ENCODE peak calls at places on chromosomes 13 and 19, in nine cellular contexts. F, A, L, I, X, E, T, N and R are unnamed samples.

GRCh38 chr19:40596608-40597328 is 4.4 kb upstream of the LTBP4 start:
- DNase-seq in F (peak; percentile 91), X (peak; percentile 43), I (peak; percentile 54), A (no peak), E (peak; percentile 53), L (peak; percentile 65), N (no peak), T (peak; percentile 86), R (peak; percentile 78)

GRCh38 chr19:28595722-28596121 is 617.2 kb downstream of the UQCRFS1 start:
- DNase-seq in N (no peak), E (no peak), A (no peak), T (no peak), I (no peak), X (no peak), L (no peak), F (no peak), R (no peak)

GRCh38 chr19:19558636-19559035 is 20.6 kb downstream of the CILP2 start:
- DNase-seq in A (no peak), X (no peak), E (no peak), T (no peak), F (no peak), N (no peak), L (no peak), I (no peak), R (no peak)

GRCh38 chr13:99136427-99136954 is 64.2 kb upstream of the UBAC2 start:
- DNase-seq in N (no peak), F (no peak), T (no peak), X (no peak), I (no peak), E (no peak), A (no peak), L (no peak), R (no peak)

GRCh38 chr13:27403727-27404385 is 20.6 kb upstream of the GTF3A start:
- DNase-seq in X (no peak), T (no peak), L (no peak), N (no peak), A (no peak), E (no peak), F (no peak), I (no peak), R (no peak)

GRCh38 chr19:24049537-24049936 is 37.5 kb upstream of the ZNF254 start:
- DNase-seq in F (no peak), A (no peak), T (no peak), X (no peak), L (no peak), E (no peak), N (no peak), I (no peak), R (no peak)

GRCh38 chr19:4318460-4318859 is 14.1 kb downstream of the FSD1 start:
- DNase-seq in N (no peak), X (no peak), E (no peak), F (no peak), I (no peak), A (no peak), L (no peak), T (no peak), R (no peak)

GRCh38 chr13:42860485-42860884 is 79.1 kb downstream of the FAM216B start:
- DNase-seq in T (no peak), X (no peak), E (no peak), N (no peak), I (no peak), F (no peak), L (no peak), A (no peak), R (no peak)

GRCh38 chr19:5170329-5170745 is 170.3 kb downstream of the PTPRS start:
- DNase-seq in L (no peak), E (no peak), I (no peak), T (peak; percentile 71), X (no peak), F (no peak), N (peak; percentile 40), A (no peak), R (peak; percentile 82)

GRCh38 chr13:110904748-110905147 is 10.1 kb downstream of the ANKRD10 start:
- DNase-seq in A (no peak), E (no peak), N (no peak), X (no peak), L (no peak), F (no peak), I (no peak), T (no peak), R (no peak)

GRCh38 chr19:2587001-2587719 is 111.2 kb downstream of the GADD45B start:
- DNase-seq in L (no peak), T (no peak), X (no peak), N (no peak), I (peak; percentile 38), F (peak; percentile 84), A (no peak), E (peak; percentile 48), R (peak; percentile 27)

GRCh38 chr19:57473646-57474045 is 3.7 kb downstream of the ZNF772 start:
- DNase-seq in I (peak; percentile 34), E (peak; percentile 21), A (no peak), L (peak; percentile 11), T (no peak), X (peak; percentile 41), F (no peak), N (no peak), R (no peak)

GRCh38 chr13:75316427-75316826 is 165.5 kb downstream of the TBC1D4 start:
- DNase-seq in A (no peak), N (no peak), X (peak; percentile 21), E (peak; percentile 50), I (peak; percentile 29), L (peak; percentile 56), T (no peak), F (no peak), R (no peak)

GRCh38 chr19:3403489-3404323 is 37.3 kb downstream of the NFIC start:
- DNase-seq in F (peak; percentile 97), N (no peak), T (peak; percentile 93), I (peak; percentile 99), X (peak; percentile 83), A (peak; percentile 76), E (peak; percentile 97), L (peak; percentile 96), R (no peak)

GRCh38 chr13:57632276-57633140 is 964 bp downstream of the PCDH17 start:
- DNase-seq in F (no peak), I (peak; percentile 31), E (no peak), N (no peak), A (no peak), T (peak; percentile 60), L (no peak), X (no peak), R (peak; percentile 51)

GRCh38 chr19:5993516-5994406 is 15.8 kb upstream of the RANBP3 start:
- DNase-seq in X (no peak), E (peak; percentile 27), A (no peak), L (no peak), I (peak; percentile 27), N (no peak), F (no peak), T (peak; percentile 82), R (no peak)

GRCh38 chr19:38483016-38483630 is 49.6 kb downstream of the RYR1 start:
- DNase-seq in F (no peak), A (no peak), T (no peak), I (no peak), L (no peak), N (no peak), X (no peak), E (no peak), R (no peak)

GRCh38 chr19:6947745-6948144 is 60.4 kb downstream of the ADGRE1 start:
- DNase-seq in E (peak; percentile 2), X (no peak), F (no peak), T (no peak), A (no peak), N (no peak), L (peak; percentile 74), I (peak; percentile 2), R (no peak)

GRCh38 chr13:51764184-51765141 is 39.5 kb downstream of the DHRS12 start:
- DNase-seq in I (peak; percentile 92), T (no peak), E (peak; percentile 81), F (peak; percentile 95), A (peak; percentile 10), N (peak; percentile 29), X (peak; percentile 53), L (peak; percentile 82), R (no peak)

GRCh38 chr19:18941628-18942354 is 774 bp upstream of the HOMER3 start:
- DNase-seq in E (peak; percentile 17), F (no peak), A (no peak), X (no peak), L (no peak), N (no peak), I (no peak), T (no peak), R (peak; percentile 44)

GRCh38 chr19:5632241-5632612 is 9.3 kb downstream of the SAFB start:
- DNase-seq in E (no peak), F (no peak), N (no peak), T (no peak), I (no peak), X (no peak), L (no peak), A (no peak), R (no peak)

GRCh38 chr13:109243311-109243951 is 543.0 kb downstream of the IRS2 start:
- DNase-seq in N (no peak), X (peak; percentile 88), F (no peak), L (peak; percentile 93), I (peak; percentile 83), E (peak; percentile 95), A (peak; percentile 1), T (no peak), R (no peak)

GRCh38 chr13:76049397-76049746 is 413.2 kb downstream of the LMO7 start:
- DNase-seq in T (no peak), N (no peak), E (no peak), L (no peak), X (no peak), A (no peak), F (no peak), I (no peak), R (no peak)

GRCh38 chr13:36344886-36345437 is 1.2 kb downstream of the SPART start:
- DNase-seq in I (no peak), F (no peak), T (no peak), E (peak; percentile 31), N (no peak), X (peak; percentile 32), L (no peak), A (peak; percentile 50), R (no peak)

GRCh38 chr13:51858433-51859247 is 3.1 kb upstream of the CCDC70 start:
- DNase-seq in A (no peak), L (peak; percentile 9), N (no peak), E (peak; percentile 12), F (no peak), X (no peak), I (no peak), T (no peak), R (no peak)

GRCh38 chr19:15623711-15624318 is 8.8 kb downstream of the CYP4F8 start:
- DNase-seq in X (no peak), N (no peak), T (no peak), E (no peak), L (no peak), F (peak; percentile 54), A (no peak), I (no peak), R (peak; percentile 50)

GRCh38 chr19:53865523-53865917 is 2.2 kb upstream of the MYADM start:
- DNase-seq in N (no peak), A (no peak), E (no peak), F (no peak), L (no peak), I (no peak), T (no peak), X (no peak), R (no peak)

GRCh38 chr19:45973564-45974338 is at the start of gene NOVA2:
- DNase-seq in L (peak; percentile 64), T (peak; percentile 76), I (peak; percentile 35), A (peak; percentile 82), N (peak; percentile 85), X (peak; percentile 28), E (peak; percentile 39), F (peak; percentile 90), R (peak; percentile 99)

GRCh38 chr13:110261166-110262081 is 45.5 kb downstream of the COL4A1 start:
- DNase-seq in A (no peak), L (no peak), X (no peak), F (peak; percentile 76), N (no peak), T (no peak), I (no peak), E (no peak), R (no peak)

GRCh38 chr13:21871919-21872318 is 201.0 kb downstream of the FGF9 start:
- DNase-seq in L (no peak), X (no peak), T (no peak), I (no peak), E (no peak), N (no peak), A (no peak), F (peak; percentile 12), R (no peak)

GRCh38 chr19:50449236-50449899 is 16.7 kb downstream of the MYBPC2 start:
- DNase-seq in E (no peak), I (no peak), L (no peak), X (no peak), F (no peak), T (no peak), N (no peak), A (no peak), R (no peak)